ENCODE peak calls at places on chromosomes 2 and 18, in four cellular contexts. W is AG04450, M is tibial nerve, D is AG09309. Q is an unnamed sample.

GRCh38 chr2:108320326-108320932 is 31.7 kb downstream of the SULT1C2 start:
- DNase-seq in W (no peak), D (no peak), M (no peak), Q (no peak)

GRCh38 chr2:12501469-12502147 is 215.1 kb upstream of the TRIB2 start:
- DNase-seq in D (no peak), W (no peak), M (peak; percentile 15), Q (peak; percentile 34)

GRCh38 chr2:225086915-225087314 is 44.6 kb upstream of the DOCK10 start:
- DNase-seq in M (no peak), D (no peak), W (no peak), Q (no peak)

GRCh38 chr18:47420130-47420529 is 168.7 kb upstream of the SKOR2 start:
- DNase-seq in D (no peak), W (no peak), M (no peak), Q (no peak)

GRCh38 chr2:286774-287392 is 1.0 kb downstream of the ALKAL2 start:
- DNase-seq in M (no peak), D (no peak), W (no peak), Q (no peak)

GRCh38 chr2:20627712-20628380 is 23.1 kb downstream of the HS1BP3 start:
- DNase-seq in M (no peak), W (no peak), D (no peak), Q (no peak)

GRCh38 chr18:59779979-59780378 is 82.8 kb upstream of the CCBE1 start:
- DNase-seq in D (peak; percentile 52), W (no peak), M (no peak), Q (peak; percentile 77)

GRCh38 chr2:23096905-23097602 is 287.9 kb upstream of the KLHL29 start:
- DNase-seq in W (no peak), M (no peak), D (no peak), Q (peak; percentile 0)

GRCh38 chr2:11683486-11683885 is 13.5 kb upstream of the NTSR2 start:
- DNase-seq in D (no peak), W (no peak), M (no peak), Q (peak; percentile 6)

GRCh38 chr18:32081881-32082280 is 9.8 kb upstream of the RNF138 start:
- DNase-seq in W (no peak), M (no peak), D (no peak), Q (no peak)

GRCh38 chr2:44949329-44950151 is 8.0 kb downstream of the SIX3 start:
- DNase-seq in M (no peak), W (no peak), D (no peak), Q (peak; percentile 51)

GRCh38 chr2:101619191-101619591 is 78.3 kb upstream of the MAP4K4 start:
- DNase-seq in D (no peak), W (peak; percentile 26), M (peak; percentile 69), Q (peak; percentile 35)

GRCh38 chr2:97936199-97936598 is 59.5 kb downstream of the TMEM131 start:
- DNase-seq in D (no peak), W (no peak), M (no peak), Q (no peak)

GRCh38 chr2:66569974-66570373 is 135.0 kb downstream of the MEIS1 start:
- DNase-seq in W (no peak), M (no peak), D (no peak), Q (no peak)

GRCh38 chr2:85409719-85410583 is at the start of gene CAPG:
- DNase-seq in D (no peak), M (no peak), W (no peak), Q (no peak)

GRCh38 chr18:48929212-48929612 is 21.6 kb downstream of the SMAD7 start:
- DNase-seq in W (no peak), M (no peak), D (no peak), Q (peak; percentile 14)

GRCh38 chr2:239846789-239847676 is 178.1 kb downstream of the NDUFA10 start:
- DNase-seq in W (no peak), M (peak; percentile 3), D (no peak), Q (no peak)

GRCh38 chr2:12982149-12982584 is 265.4 kb downstream of the TRIB2 start:
- DNase-seq in W (no peak), M (no peak), D (peak; percentile 34), Q (peak; percentile 80)

GRCh38 chr2:111239581-111240249 is 119.0 kb downstream of the BCL2L11 start:
- DNase-seq in W (no peak), D (no peak), M (no peak), Q (no peak)

GRCh38 chr2:188701836-188702235 is 272.3 kb upstream of the COL3A1 start:
- DNase-seq in W (no peak), M (no peak), D (no peak), Q (peak; percentile 66)

GRCh38 chr2:24886114-24886501 is 33.9 kb downstream of the ADCY3 start:
- DNase-seq in M (no peak), D (no peak), W (no peak), Q (no peak)

GRCh38 chr2:30178618-30179404 is 32.0 kb downstream of the YPEL5 start:
- DNase-seq in W (no peak), M (peak; percentile 65), D (no peak), Q (peak; percentile 94)

GRCh38 chr2:113212245-113213060 is 38.7 kb downstream of the PSD4 start:
- DNase-seq in W (no peak), D (no peak), M (peak; percentile 41), Q (no peak)

GRCh38 chr2:226583715-226584114 is 215.9 kb downstream of the IRS1 start:
- DNase-seq in M (no peak), W (peak; percentile 65), D (peak; percentile 44), Q (peak; percentile 81)

GRCh38 chr2:236237468-236238190 is 26.6 kb downstream of the ASB18 start:
- DNase-seq in M (no peak), D (no peak), W (no peak), Q (no peak)

GRCh38 chr18:39806519-39806918 is 2148.5 kb upstream of the PIK3C3 start:
- DNase-seq in W (no peak), M (no peak), D (no peak), Q (peak; percentile 66)

GRCh38 chr2:96939415-96939814 is 47.0 kb downstream of the FAM178B start:
- DNase-seq in D (no peak), M (no peak), W (no peak), Q (no peak)

GRCh38 chr2:37080231-37080630 is 3.9 kb downstream of the HEATR5B start:
- DNase-seq in W (no peak), M (no peak), D (no peak), Q (no peak)

GRCh38 chr2:132824716-132825115 is 154.7 kb upstream of the LYPD1 start:
- DNase-seq in W (no peak), M (no peak), D (peak; percentile 1), Q (no peak)

GRCh38 chr2:214542866-214543265 is 132.0 kb downstream of the VWC2L start:
- DNase-seq in M (no peak), D (no peak), W (peak; percentile 15), Q (peak; percentile 4)

GRCh38 chr18:24071779-24072178 is 57.2 kb downstream of the TTC39C start:
- DNase-seq in D (no peak), M (no peak), W (no peak), Q (no peak)

GRCh38 chr2:64650722-64651338 is 2.9 kb downstream of the SERTAD2 start:
- DNase-seq in W (no peak), D (no peak), M (no peak), Q (no peak)

GRCh38 chr18:25310045-25310444 is 41.9 kb downstream of the ZNF521 start:
- DNase-seq in W (no peak), M (no peak), D (no peak), Q (peak; percentile 89)

GRCh38 chr2:231781798-231782726 is 980 bp upstream of the PDE6D start:
- DNase-seq in W (no peak), M (peak; percentile 10), D (no peak), Q (peak; percentile 57)

GRCh38 chr18:43760010-43760409 is 482.7 kb upstream of the SYT4 start:
- DNase-seq in D (no peak), M (no peak), W (no peak), Q (no peak)

GRCh38 chr2:219570924-219571310 is 422 bp downstream of the OBSL1 start:
- DNase-seq in D (no peak), M (no peak), W (no peak), Q (no peak)
- H3K4me3 ChIP-seq in D (peak overlapping the region; percentile 69), M (peak overlapping the region; percentile 60), W (peak overlapping the region; percentile 68), Q (peak overlapping the region; percentile 53)

DNA sequence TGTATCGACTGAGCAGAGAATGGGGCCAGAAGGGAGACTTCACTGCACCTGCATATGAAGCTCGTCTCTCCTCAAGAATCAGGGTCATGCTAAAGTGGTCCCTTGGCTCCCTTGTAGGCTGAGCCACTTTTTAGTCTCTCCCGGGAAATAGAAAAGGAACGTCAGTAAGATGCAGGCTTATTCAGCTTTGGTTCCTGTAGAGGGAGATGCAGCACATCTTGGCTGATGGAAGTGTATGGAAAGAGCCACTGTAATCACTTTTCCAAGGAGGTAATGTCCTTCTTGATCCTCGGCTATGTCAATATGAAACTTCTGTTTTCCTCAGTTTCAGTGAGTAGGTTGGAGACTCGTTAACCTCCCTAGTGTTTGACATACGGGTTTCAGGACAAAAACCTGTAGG is 235.2 kb downstream of the GCA start:
- DNase-seq in M (no peak), D (no peak), W (no peak), Q (no peak)
- TF ChIP-seq CTCF in M (no peak), D (no peak), W (no peak), Q (no peak)

DNA sequence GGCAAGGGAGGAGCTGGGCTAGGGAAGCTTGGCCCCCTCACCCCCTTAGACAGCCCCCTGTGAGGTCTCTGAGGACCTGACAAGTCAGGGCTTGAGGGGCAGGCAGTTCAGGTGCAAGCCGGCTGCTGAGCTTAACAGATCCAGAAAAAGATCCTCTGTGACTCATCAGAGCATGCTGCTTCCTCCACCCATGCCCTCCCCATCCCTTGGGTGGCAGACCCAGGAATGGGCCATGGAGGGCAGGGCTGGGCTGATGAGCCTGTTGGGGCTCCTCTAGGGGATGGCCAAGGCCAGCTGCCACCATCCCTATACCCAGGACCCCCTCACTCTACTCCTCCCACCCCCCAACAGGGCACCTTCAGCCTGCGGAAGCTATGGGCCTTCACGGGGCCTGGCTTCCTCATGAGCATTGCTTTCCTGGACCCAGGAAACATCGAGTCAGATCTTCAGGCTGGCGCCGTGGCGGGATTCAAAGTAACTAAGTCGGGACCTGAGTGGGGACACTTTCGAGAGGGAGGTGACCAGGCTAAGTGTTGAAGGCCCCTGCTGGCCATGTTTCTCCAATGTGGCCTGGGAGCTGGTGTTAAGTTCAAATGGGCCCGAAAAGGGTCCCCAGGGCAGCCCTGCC is 1.9 kb downstream of the SLC11A1 start:
- DNase-seq in D (no peak), M (no peak), W (no peak), Q (no peak)
- H3K4me3 ChIP-seq in D (no peak overlapping the region), M (no peak overlapping the region), W (no peak overlapping the region), Q (no peak overlapping the region)

GRCh38 chr2:31193066-31193396 is 24.3 kb downstream of the CAPN14 start:
- DNase-seq in W (no peak), M (no peak), D (no peak), Q (no peak)
- TF ChIP-seq CTCF in W (no peak), M (no peak), D (no peak), Q (no peak)

DNA sequence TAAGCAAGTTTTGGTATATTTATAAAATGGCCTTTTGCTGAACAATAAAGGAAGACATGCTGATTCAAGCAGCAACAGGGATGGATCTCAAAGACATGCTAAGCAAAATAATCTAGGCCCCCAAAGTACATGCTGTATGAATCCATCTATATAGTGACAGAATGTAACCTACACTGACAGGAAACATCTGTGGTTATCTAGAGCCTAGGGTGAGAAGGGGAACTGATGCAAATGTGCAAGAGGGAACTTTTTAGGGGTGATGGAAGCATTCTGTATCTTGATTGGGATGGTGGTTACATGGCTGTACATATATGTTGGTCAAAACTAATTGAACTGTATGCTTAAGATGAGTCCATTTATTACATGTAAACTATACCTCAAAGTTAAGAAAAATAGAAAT is 24.2 kb downstream of the CNRIP1 start:
- DNase-seq in M (no peak), D (no peak), W (no peak), Q (no peak)
- H3K4me3 ChIP-seq in M (no peak overlapping the region), D (no peak overlapping the region), W (no peak overlapping the region), Q (no peak overlapping the region)

GRCh38 chr18:77529492-77529891 is 279.8 kb downstream of the GALR1 start:
- DNase-seq in W (no peak), M (no peak), D (no peak), Q (no peak)
- TF ChIP-seq CTCF in W (no peak), M (no peak), D (no peak), Q (no peak)

Q was measured in fibroblast of mammary gland.